ENCODE peak calls at places on chromosome 10, in four cellular contexts. B is K562, Q is SK-N-SH, I is HepG2. H is an unnamed sample.

GRCh38 chr10:81848931-81849330 is 26.1 kb upstream of the NRG3 start:
- DNase-seq in Q (no peak), I (no peak), B (no peak), H (no peak)

GRCh38 chr10:29734980-29735627 is 100.3 kb upstream of the SVIL start:
- DNase-seq in B (no peak), I (no peak), Q (peak), H (peak)

GRCh38 chr10:61635946-61636345 is 26.8 kb upstream of the CABCOCO1 start:
- DNase-seq in I (no peak), Q (no peak), B (no peak), H (no peak)

GRCh38 chr10:124008187-124008970 is 85.0 kb downstream of the CHST15 start:
- DNase-seq in B (no peak), Q (no peak), I (no peak), H (no peak)

GRCh38 chr10:79209831-79210230 is 137.4 kb upstream of the PPIF start:
- DNase-seq in I (no peak), Q (peak), B (no peak), H (no peak)

GRCh38 chr10:49594594-49594993 is 15.5 kb upstream of the SLC18A3 start:
- DNase-seq in B (peak), Q (peak), I (peak), H (peak)

GRCh38 chr10:99234067-99234738 is 1.4 kb downstream of the HPSE2 start:
- DNase-seq in I (no peak), Q (peak), B (no peak), H (peak)

GRCh38 chr10:14601872-14602725 is 172.6 kb downstream of the FAM107B start:
- DNase-seq in B (peak), Q (no peak), I (peak), H (peak)

GRCh38 chr10:102342462-102342861 is 53.0 kb upstream of the NFKB2 start:
- DNase-seq in B (no peak), Q (no peak), I (no peak), H (no peak)

GRCh38 chr10:34275626-34276025 is 539.5 kb downstream of the PARD3 start:
- DNase-seq in B (no peak), I (no peak), Q (no peak), H (no peak)

GRCh38 chr10:131909014-131909808 is 8.4 kb downstream of the PPP2R2D start:
- DNase-seq in B (no peak), Q (no peak), I (no peak), H (no peak)

GRCh38 chr10:125084191-125085186 is 75.9 kb downstream of the CTBP2 start:
- DNase-seq in Q (peak), I (peak), B (no peak), H (no peak)

GRCh38 chr10:132471484-132471883 is 66.1 kb upstream of the INPP5A start:
- DNase-seq in B (no peak), Q (no peak), I (no peak), H (no peak)

GRCh38 chr10:27383595-27384542 is 120.2 kb upstream of the RAB18 start:
- DNase-seq in I (peak), B (no peak), Q (no peak), H (no peak)

GRCh38 chr10:85557077-85557476 is 809.5 kb downstream of the GRID1 start:
- DNase-seq in B (no peak), I (no peak), Q (no peak), H (peak)

GRCh38 chr10:119770928-119771327 is 45.1 kb downstream of the INPP5F start:
- DNase-seq in Q (no peak), B (no peak), I (no peak), H (no peak)

GRCh38 chr10:8365935-8366911 is 311.7 kb downstream of the GATA3 start:
- DNase-seq in I (peak), B (no peak), Q (no peak), H (no peak)

GRCh38 chr10:50624866-50625491 is 1.2 kb upstream of the SGMS1 start:
- DNase-seq in I (peak), B (peak), Q (peak), H (peak)

GRCh38 chr10:29608062-29608461 is 26.7 kb downstream of the SVIL start:
- DNase-seq in I (no peak), Q (no peak), B (no peak), H (no peak)

GRCh38 chr10:78472542-78472890 is 438.9 kb downstream of the RPS24 start:
- DNase-seq in B (no peak), I (no peak), Q (peak), H (no peak)

GRCh38 chr10:101965075-101965765 is 90.8 kb downstream of the ARMH3 start:
- DNase-seq in I (peak), B (no peak), Q (no peak), H (no peak)

GRCh38 chr10:105785721-105786120 is 1144.6 kb downstream of the SORCS3 start:
- DNase-seq in Q (no peak), B (no peak), I (no peak), H (no peak)

GRCh38 chr10:1853801-1854200 is 116.5 kb upstream of the ADARB2 start:
- DNase-seq in Q (no peak), B (no peak), I (no peak), H (no peak)

GRCh38 chr10:110258542-110258941 is 46.2 kb downstream of the SMNDC1 start:
- DNase-seq in Q (no peak), I (no peak), B (no peak), H (no peak)

GRCh38 chr10:16835223-16835622 is 18.0 kb upstream of the RSU1 start:
- DNase-seq in B (no peak), Q (no peak), I (no peak), H (no peak)

GRCh38 chr10:69652111-69652856 is 22.2 kb downstream of the FAM241B start:
- DNase-seq in Q (no peak), B (no peak), I (no peak), H (no peak)

GRCh38 chr10:134743-135600 is at the start of gene ZMYND11:
- DNase-seq in Q (peak), B (peak), I (no peak), H (peak)

GRCh38 chr10:73867126-73867807 is 7.1 kb downstream of the CAMK2G start:
- DNase-seq in Q (no peak), B (no peak), I (no peak), H (peak)

GRCh38 chr10:99484626-99485581 is 47.8 kb upstream of the NKX2-3 start:
- DNase-seq in B (peak), Q (no peak), I (peak), H (no peak)

GRCh38 chr10:122352817-122353525 is 21.5 kb upstream of the PLEKHA1 start:
- DNase-seq in B (no peak), I (peak), Q (peak), H (no peak)

GRCh38 chr10:1660386-1660785 is 76.9 kb downstream of the ADARB2 start:
- DNase-seq in I (no peak), B (no peak), Q (no peak), H (no peak)

GRCh38 chr10:53209941-53210611 is 437.5 kb upstream of the MBL2 start:
- DNase-seq in B (no peak), Q (peak), I (peak), H (no peak)

GRCh38 chr10:53153831-53154230 is 381.2 kb upstream of the MBL2 start:
- DNase-seq in B (no peak), Q (no peak), I (no peak), H (no peak)

GRCh38 chr10:104391150-104391968 is 37.7 kb downstream of the CFAP58 start:
- DNase-seq in B (peak), I (peak), Q (no peak), H (no peak)

GRCh38 chr10:113381906-113382562 is 170.8 kb upstream of the HABP2 start:
- DNase-seq in B (no peak), I (no peak), Q (no peak), H (no peak)
- TF ChIP-seq GABPA in B (no peak), I (no peak), Q (no peak), H (no peak)

GRCh38 chr10:5507649-5508131 is 8.3 kb upstream of the CALML5 start:
- DNase-seq in Q (no peak), B (no peak), I (no peak), H (no peak)

GRCh38 chr10:5506751-5507648 is 7.6 kb upstream of the CALML5 start:
- DNase-seq in B (no peak), Q (no peak), I (no peak), H (no peak)

GRCh38 chr10:5508786-5509185 is 9.4 kb upstream of the CALML5 start:
- DNase-seq in B (no peak), Q (no peak), I (no peak), H (no peak)

GRCh38 chr10:5509236-5509635 is 9.9 kb upstream of the CALML5 start:
- DNase-seq in I (no peak), B (no peak), Q (no peak), H (no peak)

GRCh38 chr10:5508161-5508604 is 8.8 kb upstream of the CALML5 start:
- DNase-seq in Q (no peak), B (no peak), I (no peak), H (no peak)
- TF ChIP-seq GABPA in Q (no peak), B (no peak), I (no peak), H (no peak)

GRCh38 chr10:68105820-68106219 is 3.5 kb upstream of the MYPN start:
- DNase-seq in Q (no peak), I (no peak), B (no peak), H (no peak)
- TF ChIP-seq GABPA in Q (no peak), I (no peak), B (no peak), H (no peak)

GRCh38 chr10:35640951-35641429 is 1.1 kb downstream of the FZD8 start:
- DNase-seq in Q (peak), B (no peak), I (peak), H (peak)
- TF ChIP-seq GABPA in Q (no peak), B (no peak), I (no peak), H (no peak)

GRCh38 chr10:70920519-70920918 is 32.2 kb upstream of the PCBD1 start:
- DNase-seq in I (no peak), B (no peak), Q (no peak), H (no peak)
- TF ChIP-seq GABPA in I (no peak), B (no peak), Q (no peak), H (no peak)

DNA sequence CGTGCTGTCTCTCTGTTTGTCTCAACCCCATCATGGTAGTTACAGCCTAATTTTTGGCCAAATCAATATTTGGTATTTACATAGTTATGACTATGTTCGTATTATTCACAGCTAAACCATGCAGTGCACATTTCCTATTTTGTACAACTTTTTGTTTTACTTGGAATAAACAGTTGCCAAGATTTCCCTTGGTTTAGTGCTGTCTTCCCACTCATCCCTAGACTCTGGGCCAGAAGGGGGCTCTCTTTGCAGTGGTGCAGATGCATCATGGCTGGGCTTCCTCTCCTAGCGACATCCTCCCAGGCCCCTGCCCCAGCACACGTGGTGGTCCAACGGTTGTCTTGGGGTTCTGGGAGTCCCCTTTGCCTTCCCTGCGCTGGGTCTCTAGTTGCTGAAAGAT is 151.6 kb downstream of the PTPN20 start:
- DNase-seq in Q (no peak), B (no peak), I (no peak), H (no peak)
- TF ChIP-seq GABPA in Q (no peak), B (no peak), I (no peak), H (no peak)

H was measured in HL-60.